ENCODE peak calls at places on chromosomes 5 and 9, in four cellular contexts. G, P, D and J are unnamed samples. For H3K27me3, the result is how much of the 10 kb centered on the place peaks cover.

GRCh38 chr5:127878174-127878750 is 175.1 kb downstream of the CCDC192 start:
- DNase-seq in G (peak), P (peak), D (no peak), J (peak)

GRCh38 chr5:138754699-138755057 is 1.5 kb downstream of the CTNNA1 start:
- DNase-seq in G (peak), P (no peak), D (no peak), J (no peak)

GRCh38 chr5:36373527-36374086 is 71.9 kb upstream of the RANBP3L start:
- DNase-seq in G (peak), P (peak), D (no peak), J (peak)

GRCh38 chr5:36492998-36493655 is 113.3 kb upstream of the SLC1A3 start:
- DNase-seq in D (no peak), P (no peak), G (peak), J (no peak)

GRCh38 chr5:147760086-147760485 is 22.4 kb downstream of the JAKMIP2 start:
- DNase-seq in G (no peak), D (no peak), P (no peak), J (no peak)

GRCh38 chr5:14462681-14463080 is 118.9 kb upstream of the OTULINL start:
- DNase-seq in D (no peak), G (no peak), P (no peak), J (no peak)

GRCh38 chr5:90802695-90803317 is 244.2 kb downstream of the ADGRV1 start:
- DNase-seq in P (no peak), D (no peak), G (peak), J (peak)

GRCh38 chr9:23851024-23851629 is 25.1 kb upstream of the ELAVL2 start:
- DNase-seq in D (no peak), G (peak), P (peak), J (peak)

GRCh38 chr9:1219284-1219683 is 169.1 kb downstream of the DMRT2 start:
- DNase-seq in D (no peak), G (no peak), P (no peak), J (no peak)

GRCh38 chr5:112878760-112879159 is 17.7 kb downstream of the SRP19 start:
- DNase-seq in G (peak), D (no peak), P (no peak), J (no peak)

GRCh38 chr5:52995095-52995494 is 5.9 kb downstream of the ITGA2 start:
- DNase-seq in D (no peak), P (no peak), G (no peak), J (no peak)

GRCh38 chr5:135934939-135935338 is 19.8 kb downstream of the LECT2 start:
- DNase-seq in G (peak), D (no peak), P (no peak), J (no peak)

GRCh38 chr5:135930949-135931295 is 23.9 kb downstream of the LECT2 start:
- DNase-seq in G (no peak), P (no peak), D (no peak), J (no peak)

GRCh38 chr5:135930029-135930948 is 24.5 kb downstream of the LECT2 start:
- DNase-seq in D (peak), P (no peak), G (peak), J (peak)
- H3K27me3 ChIP-seq in D (under half), P (half or more), G (under half), J (under half)

GRCh38 chr9:15133488-15133887 is 173.5 kb downstream of the TTC39B start:
- DNase-seq in D (no peak), P (no peak), G (no peak), J (no peak)
- H3K27me3 ChIP-seq in D (under half), P (under half), G (under half), J (under half)

GRCh38 chr9:132743886-132744544 is 73.8 kb downstream of the GTF3C4 start:
- DNase-seq in G (no peak), P (peak), D (no peak), J (no peak)
- H3K27me3 ChIP-seq in G (under half), P (half or more), D (under half), J (under half)

DNA sequence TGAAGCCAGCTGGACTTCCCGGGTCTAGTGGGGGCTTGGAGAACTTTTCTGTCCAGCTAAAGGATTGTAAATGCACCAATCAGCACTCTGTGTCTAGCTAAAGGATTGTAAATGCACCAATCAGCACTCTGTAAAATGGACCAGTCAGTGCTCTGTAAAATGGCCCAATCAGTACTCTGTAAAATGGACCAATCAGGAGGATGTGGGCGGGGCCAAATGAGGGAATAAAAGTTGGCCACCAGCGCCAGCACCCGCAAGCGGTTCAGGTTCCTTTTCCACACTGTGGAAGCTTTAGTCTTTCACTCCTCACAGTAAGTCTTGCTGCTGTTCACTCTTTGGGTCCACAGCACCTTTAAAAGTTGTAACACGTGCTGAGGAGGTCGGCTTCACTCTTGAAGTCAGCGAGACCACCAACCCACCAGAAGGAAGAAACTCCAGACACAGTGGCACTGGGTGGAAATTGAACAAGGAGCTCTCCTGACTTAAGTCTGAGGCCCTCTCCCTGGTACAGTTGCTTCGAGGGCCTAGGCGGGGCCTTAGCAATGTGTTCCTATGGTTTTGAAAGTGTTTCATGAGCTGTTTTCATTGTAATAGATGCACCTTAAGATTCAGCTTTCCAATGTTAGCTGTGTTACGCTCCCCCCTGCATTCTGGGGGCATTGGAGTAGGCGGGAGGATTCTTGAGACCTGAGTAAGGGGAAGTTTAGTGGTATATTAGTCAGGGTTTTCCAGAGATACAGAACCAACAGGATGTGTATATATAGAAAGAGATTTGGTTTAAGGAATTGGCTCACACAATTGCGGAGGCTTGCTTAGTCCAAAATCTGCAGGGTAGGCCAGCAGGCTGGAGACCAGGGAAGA is 21.4 kb upstream of the MYO10 start:
- DNase-seq in G (peak), D (no peak), P (no peak), J (no peak)
- H3K27me3 ChIP-seq in G (under half), D (under half), P (under half), J (under half)